ENCODE peak calls at places on chromosomes 4 and X, in five cellular contexts. One of them, this sample, is unnamed.

GRCh38 chrX:2159393-2159792 is 341.4 kb downstream of the DHRSX start:
- DNase-seq in colonic mucosa: no peak
- DNase-seq in PC-9: no peak
- DNase-seq in AG10803: no peak
- DNase-seq in thoracic aorta: no peak
- DNase-seq in this sample: no peak

GRCh38 chr4:89829470-89830138 is 7.4 kb downstream of the SNCA start:
- DNase-seq in colonic mucosa: no peak
- DNase-seq in PC-9: no peak
- DNase-seq in AG10803: peak
- DNase-seq in thoracic aorta: no peak
- DNase-seq in this sample: peak

GRCh38 chr4:99655315-99656081 is 2.1 kb downstream of the C4orf54 start:
- DNase-seq in colonic mucosa: no peak
- DNase-seq in PC-9: peak
- DNase-seq in AG10803: peak
- DNase-seq in thoracic aorta: peak
- DNase-seq in this sample: peak

GRCh38 chr4:1325681-1326635 is 21.1 kb upstream of the UVSSA start:
- DNase-seq in colonic mucosa: no peak
- DNase-seq in PC-9: no peak
- DNase-seq in AG10803: no peak
- DNase-seq in thoracic aorta: no peak
- DNase-seq in this sample: no peak

GRCh38 chr4:141348589-141348988 is 127.9 kb downstream of the ZNF330 start:
- DNase-seq in colonic mucosa: no peak
- DNase-seq in PC-9: no peak
- DNase-seq in AG10803: no peak
- DNase-seq in thoracic aorta: no peak
- DNase-seq in this sample: no peak

GRCh38 chr4:86031927-86032326 is 327.9 kb downstream of the MAPK10 start:
- DNase-seq in colonic mucosa: no peak
- DNase-seq in PC-9: no peak
- DNase-seq in AG10803: peak
- DNase-seq in thoracic aorta: no peak
- DNase-seq in this sample: no peak

GRCh38 chrX:10702031-10702430 is 81.6 kb upstream of the MID1 start:
- DNase-seq in colonic mucosa: no peak
- DNase-seq in PC-9: no peak
- DNase-seq in AG10803: peak
- DNase-seq in thoracic aorta: no peak
- DNase-seq in this sample: no peak

GRCh38 chrX:120251471-120252011 is 929 bp downstream of the ZBTB33 start:
- DNase-seq in colonic mucosa: peak
- DNase-seq in PC-9: peak
- DNase-seq in AG10803: peak
- DNase-seq in thoracic aorta: no peak
- DNase-seq in this sample: peak

GRCh38 chrX:16612257-16612987 is 37.5 kb upstream of the S100G start:
- DNase-seq in colonic mucosa: no peak
- DNase-seq in PC-9: no peak
- DNase-seq in AG10803: no peak
- DNase-seq in thoracic aorta: no peak
- DNase-seq in this sample: no peak

GRCh38 chr4:169849456-169849855 is 91.7 kb upstream of the HPF1 start:
- DNase-seq in colonic mucosa: no peak
- DNase-seq in PC-9: no peak
- DNase-seq in AG10803: no peak
- DNase-seq in thoracic aorta: no peak
- DNase-seq in this sample: no peak

GRCh38 chr4:84531689-84532088 is 32.6 kb upstream of the NKX6-1 start:
- DNase-seq in colonic mucosa: no peak
- DNase-seq in PC-9: peak
- DNase-seq in AG10803: no peak
- DNase-seq in thoracic aorta: no peak
- DNase-seq in this sample: no peak

GRCh38 chr4:83269256-83269655 is 15.3 kb downstream of the COQ2 start:
- DNase-seq in colonic mucosa: no peak
- DNase-seq in PC-9: no peak
- DNase-seq in AG10803: peak
- DNase-seq in thoracic aorta: no peak
- DNase-seq in this sample: no peak

GRCh38 chr4:130422255-130422654 is 1326.3 kb downstream of the C4orf33 start:
- DNase-seq in colonic mucosa: no peak
- DNase-seq in PC-9: no peak
- DNase-seq in AG10803: no peak
- DNase-seq in thoracic aorta: no peak
- DNase-seq in this sample: no peak

GRCh38 chrX:136112781-136113180 is 34.6 kb upstream of the FHL1 start:
- DNase-seq in colonic mucosa: no peak
- DNase-seq in PC-9: no peak
- DNase-seq in AG10803: peak
- DNase-seq in thoracic aorta: no peak
- DNase-seq in this sample: no peak

GRCh38 chr4:172998527-172999469 is 169.8 kb upstream of the GALNT7 start:
- DNase-seq in colonic mucosa: no peak
- DNase-seq in PC-9: peak
- DNase-seq in AG10803: peak
- DNase-seq in thoracic aorta: no peak
- DNase-seq in this sample: peak

GRCh38 chr4:121252224-121252806 is 88.2 kb upstream of the TNIP3 start:
- DNase-seq in colonic mucosa: peak
- DNase-seq in PC-9: peak
- DNase-seq in AG10803: peak
- DNase-seq in thoracic aorta: no peak
- DNase-seq in this sample: peak

GRCh38 chr4:153573881-153574807 is 108.0 kb downstream of the TMEM131L start:
- DNase-seq in colonic mucosa: peak
- DNase-seq in PC-9: peak
- DNase-seq in AG10803: peak
- DNase-seq in thoracic aorta: no peak
- DNase-seq in this sample: peak

GRCh38 chr4:85734446-85734845 is 259.5 kb downstream of the ARHGAP24 start:
- DNase-seq in colonic mucosa: no peak
- DNase-seq in PC-9: peak
- DNase-seq in AG10803: no peak
- DNase-seq in thoracic aorta: no peak
- DNase-seq in this sample: no peak

GRCh38 chrX:155027509-155028066 is 944 bp downstream of the FUNDC2 start:
- DNase-seq in colonic mucosa: peak
- DNase-seq in PC-9: peak
- DNase-seq in AG10803: peak
- DNase-seq in thoracic aorta: no peak
- DNase-seq in this sample: peak

GRCh38 chrX:124415115-124415798 is 68.9 kb downstream of the SH2D1A start:
- DNase-seq in colonic mucosa: no peak
- DNase-seq in PC-9: no peak
- DNase-seq in AG10803: no peak
- DNase-seq in thoracic aorta: no peak
- DNase-seq in this sample: no peak

GRCh38 chr4:129109965-129110824 is 14.2 kb downstream of the C4orf33 start:
- DNase-seq in colonic mucosa: no peak
- DNase-seq in PC-9: no peak
- DNase-seq in AG10803: no peak
- DNase-seq in thoracic aorta: no peak
- DNase-seq in this sample: no peak

GRCh38 chr4:8242782-8243556 is 26.6 kb upstream of the HTRA3 start:
- DNase-seq in colonic mucosa: no peak
- DNase-seq in PC-9: no peak
- DNase-seq in AG10803: no peak
- DNase-seq in thoracic aorta: no peak
- DNase-seq in this sample: no peak

GRCh38 chrX:40007136-40007535 is 90.6 kb downstream of the BCOR start:
- DNase-seq in colonic mucosa: no peak
- DNase-seq in PC-9: no peak
- DNase-seq in AG10803: no peak
- DNase-seq in thoracic aorta: no peak
- DNase-seq in this sample: peak

GRCh38 chrX:40004916-40005289 is 92.9 kb downstream of the BCOR start:
- DNase-seq in colonic mucosa: no peak
- DNase-seq in PC-9: no peak
- DNase-seq in AG10803: no peak
- DNase-seq in thoracic aorta: no peak
- DNase-seq in this sample: no peak

GRCh38 chrX:40006025-40007017 is 91.4 kb downstream of the BCOR start:
- DNase-seq in colonic mucosa: peak
- DNase-seq in PC-9: no peak
- DNase-seq in AG10803: no peak
- DNase-seq in thoracic aorta: no peak
- DNase-seq in this sample: no peak

GRCh38 chrX:40003982-40004535 is 93.7 kb downstream of the BCOR start:
- DNase-seq in colonic mucosa: no peak
- DNase-seq in PC-9: no peak
- DNase-seq in AG10803: no peak
- DNase-seq in thoracic aorta: no peak
- DNase-seq in this sample: no peak

DNA sequence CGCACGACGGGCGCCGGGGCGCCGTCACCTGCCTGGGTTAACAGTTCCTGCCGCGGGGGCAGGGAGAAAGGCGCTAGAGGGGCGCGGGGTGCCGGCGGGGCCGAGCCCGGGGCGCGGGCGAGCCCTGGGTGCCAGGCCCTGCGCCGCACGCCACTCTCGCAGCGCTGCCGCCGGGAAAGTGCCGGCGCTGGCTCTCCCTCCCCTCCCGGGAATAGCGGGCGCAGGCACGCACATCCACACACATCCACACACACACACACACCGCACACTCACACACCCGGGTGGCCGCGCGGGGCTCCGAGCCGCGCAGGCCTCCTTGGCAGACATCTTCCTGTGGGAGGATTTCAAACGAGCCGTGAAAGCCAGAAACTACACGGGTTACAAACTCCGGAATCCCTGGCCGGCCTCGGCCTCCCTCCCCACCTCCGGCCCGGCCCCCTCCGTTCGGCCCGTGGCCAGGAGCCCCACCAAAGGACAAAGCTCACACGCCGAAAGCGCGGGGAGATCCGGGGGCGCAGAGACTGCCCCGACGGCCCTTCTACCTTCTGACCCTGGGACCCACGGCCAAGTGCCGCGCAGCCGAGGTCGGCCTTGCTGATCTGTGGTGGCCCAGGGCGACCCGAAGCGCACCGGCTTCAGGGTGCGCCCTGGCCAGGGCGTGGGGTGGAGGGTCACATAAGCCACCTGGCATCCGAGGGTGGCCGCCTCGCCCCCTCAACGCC is 92.3 kb downstream of the BCOR start:
- DNase-seq in colonic mucosa: no peak
- DNase-seq in PC-9: no peak
- DNase-seq in AG10803: no peak
- DNase-seq in thoracic aorta: no peak
- DNase-seq in this sample: no peak
- H3K4me3 ChIP-seq in colonic mucosa: peak
- H3K4me3 ChIP-seq in PC-9: no peak
- H3K4me3 ChIP-seq in AG10803: no peak
- H3K4me3 ChIP-seq in thoracic aorta: peak
- H3K4me3 ChIP-seq in this sample: no peak

DNA sequence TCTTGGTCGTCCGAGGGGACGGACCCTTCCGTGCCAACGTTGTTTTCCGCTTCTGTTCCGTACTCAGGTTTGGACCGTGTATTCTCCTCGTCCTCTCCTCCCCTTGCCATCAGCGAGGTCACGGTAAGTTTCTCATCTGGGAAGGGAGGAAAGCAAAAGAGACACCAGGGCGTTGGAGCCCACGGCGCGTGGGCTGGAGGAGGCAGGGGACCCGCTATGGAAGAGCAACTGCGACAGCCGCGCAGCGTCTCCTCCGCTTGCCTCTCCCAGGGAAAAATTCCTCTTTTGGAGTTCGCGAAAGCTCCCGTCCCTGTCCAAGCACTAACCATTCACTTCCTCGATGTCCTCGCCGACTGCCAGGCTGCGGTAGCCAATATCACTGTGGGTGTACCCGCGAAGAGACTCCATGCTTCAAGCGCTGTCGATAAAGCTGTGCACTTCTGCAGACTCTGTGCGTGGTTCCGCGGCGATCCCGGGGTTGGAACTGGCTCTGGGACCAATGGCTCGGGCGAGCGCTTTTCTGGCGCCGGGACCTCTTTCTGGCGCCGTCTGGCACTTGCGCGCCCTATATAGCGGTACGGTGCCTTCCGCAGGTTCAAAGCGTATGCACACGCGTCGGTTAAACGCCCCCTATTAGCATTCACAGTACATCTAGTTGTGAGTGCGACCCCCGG is at the start of gene ESX1:
- DNase-seq in colonic mucosa: no peak
- DNase-seq in PC-9: no peak
- DNase-seq in AG10803: peak
- DNase-seq in thoracic aorta: no peak
- DNase-seq in this sample: peak
- H3K4me3 ChIP-seq in colonic mucosa: no peak
- H3K4me3 ChIP-seq in PC-9: peak
- H3K4me3 ChIP-seq in AG10803: no peak
- H3K4me3 ChIP-seq in thoracic aorta: peak
- H3K4me3 ChIP-seq in this sample: no peak

GRCh38 chr4:15681067-15681371 is 608 bp upstream of the FAM200B start:
- DNase-seq in colonic mucosa: no peak
- DNase-seq in PC-9: no peak
- DNase-seq in AG10803: no peak
- DNase-seq in thoracic aorta: no peak
- DNase-seq in this sample: no peak
- H3K4me3 ChIP-seq in colonic mucosa: peak
- H3K4me3 ChIP-seq in PC-9: peak
- H3K4me3 ChIP-seq in AG10803: peak
- H3K4me3 ChIP-seq in thoracic aorta: peak
- H3K4me3 ChIP-seq in this sample: peak

GRCh38 chr4:3215256-3215655 is 33.7 kb upstream of the MSANTD1 start:
- DNase-seq in colonic mucosa: no peak
- DNase-seq in PC-9: no peak
- DNase-seq in AG10803: no peak
- DNase-seq in thoracic aorta: no peak
- DNase-seq in this sample: no peak
- H3K4me3 ChIP-seq in colonic mucosa: no peak
- H3K4me3 ChIP-seq in PC-9: no peak
- H3K4me3 ChIP-seq in AG10803: no peak
- H3K4me3 ChIP-seq in thoracic aorta: no peak
- H3K4me3 ChIP-seq in this sample: no peak

GRCh38 chr4:3766791-3767561 is 791 bp downstream of the ADRA2C start:
- DNase-seq in colonic mucosa: no peak
- DNase-seq in PC-9: no peak
- DNase-seq in AG10803: no peak
- DNase-seq in thoracic aorta: no peak
- DNase-seq in this sample: no peak

GRCh38 chr4:3768842-3769641 is 2.9 kb downstream of the ADRA2C start:
- DNase-seq in colonic mucosa: no peak
- DNase-seq in PC-9: no peak
- DNase-seq in AG10803: no peak
- DNase-seq in thoracic aorta: no peak
- DNase-seq in this sample: no peak

GRCh38 chr4:3765271-3766206 is 646 bp upstream of the ADRA2C start:
- DNase-seq in colonic mucosa: peak
- DNase-seq in PC-9: no peak
- DNase-seq in AG10803: peak
- DNase-seq in thoracic aorta: peak
- DNase-seq in this sample: peak

GRCh38 chr4:3767569-3768288 is 1.5 kb downstream of the ADRA2C start:
- DNase-seq in colonic mucosa: peak
- DNase-seq in PC-9: no peak
- DNase-seq in AG10803: no peak
- DNase-seq in thoracic aorta: no peak
- DNase-seq in this sample: peak

GRCh38 chr4:3766207-3766790 is at the start of gene ADRA2C:
- DNase-seq in colonic mucosa: no peak
- DNase-seq in PC-9: no peak
- DNase-seq in AG10803: peak
- DNase-seq in thoracic aorta: no peak
- DNase-seq in this sample: peak
- H3K4me3 ChIP-seq in colonic mucosa: no peak
- H3K4me3 ChIP-seq in PC-9: no peak
- H3K4me3 ChIP-seq in AG10803: peak
- H3K4me3 ChIP-seq in thoracic aorta: peak
- H3K4me3 ChIP-seq in this sample: peak